ENCODE peak calls at places on chromosome 1, in four cellular contexts. L is HepG2, M is K562, P is GM12878. I is an unnamed sample.

GRCh38 chr1:203142684-203143408 is 15.3 kb downstream of the ADORA1 start:
- DNase-seq in L (no peak), M (no peak), P (no peak), I (no peak)

GRCh38 chr1:113266788-113267187 is 123.5 kb upstream of the MAGI3 start:
- DNase-seq in L (no peak), M (no peak), P (no peak), I (no peak)

GRCh38 chr1:117501275-117501674 is 104.6 kb upstream of the TENT5C start:
- DNase-seq in L (no peak), M (no peak), P (no peak), I (no peak)

GRCh38 chr1:154696001-154696400 is 88.0 kb upstream of the ADAR start:
- DNase-seq in L (no peak), M (no peak), P (no peak), I (no peak)

GRCh38 chr1:6367381-6368007 is 26.1 kb downstream of the ACOT7 start:
- DNase-seq in L (no peak), M (no peak), P (no peak), I (no peak)

GRCh38 chr1:66134004-66134403 is 341.3 kb downstream of the PDE4B start:
- DNase-seq in L (no peak), M (no peak), P (no peak), I (no peak)

GRCh38 chr1:101120868-101121267 is 95.3 kb upstream of the DPH5 start:
- DNase-seq in L (no peak), M (no peak), P (no peak), I (no peak)

GRCh38 chr1:159177273-159177907 is 6.0 kb downstream of the CADM3 start:
- DNase-seq in L (peak), M (peak), P (no peak), I (peak)

GRCh38 chr1:179798864-179799516 is 55.9 kb downstream of the FAM163A start:
- DNase-seq in L (no peak), M (no peak), P (no peak), I (no peak)

GRCh38 chr1:204295666-204296065 is 64.1 kb downstream of the PLEKHA6 start:
- DNase-seq in L (peak), M (no peak), P (no peak), I (no peak)

GRCh38 chr1:12532405-12533315 is 85.3 kb downstream of the DHRS3 start:
- DNase-seq in L (no peak), M (no peak), P (no peak), I (no peak)

GRCh38 chr1:192522673-192523072 is 52.9 kb upstream of the RGS1 start:
- DNase-seq in L (no peak), M (no peak), P (no peak), I (no peak)

GRCh38 chr1:26538480-26539412 is 9.2 kb downstream of the RPS6KA1 start:
- DNase-seq in L (peak), M (peak), P (no peak), I (peak)

GRCh38 chr1:172916126-172916525 is 134.6 kb downstream of the TNFSF18 start:
- DNase-seq in L (no peak), M (no peak), P (no peak), I (no peak)

GRCh38 chr1:43008425-43009108 is 49.9 kb upstream of the SLC2A1 start:
- DNase-seq in L (peak), M (no peak), P (no peak), I (no peak)

GRCh38 chr1:208988811-208989222 is 594.7 kb upstream of the CAMK1G start:
- DNase-seq in L (no peak), M (no peak), P (peak), I (no peak)

GRCh38 chr1:164649146-164649545 is 90.2 kb downstream of the PBX1 start:
- DNase-seq in L (no peak), M (no peak), P (no peak), I (no peak)

GRCh38 chr1:10691740-10692125 is 104.7 kb downstream of the CASZ1 start:
- DNase-seq in L (no peak), M (no peak), P (no peak), I (no peak)

GRCh38 chr1:22217811-22218460 is 75.0 kb upstream of the WNT4 start:
- DNase-seq in L (no peak), M (no peak), P (no peak), I (no peak)

GRCh38 chr1:14910947-14911721 is 242.4 kb upstream of the TMEM51 start:
- DNase-seq in L (no peak), M (no peak), P (no peak), I (no peak)

GRCh38 chr1:84959294-84959693 is 37.6 kb downstream of the MCOLN2 start:
- DNase-seq in L (no peak), M (no peak), P (peak), I (no peak)

GRCh38 chr1:36625959-36626337 is 143.2 kb upstream of the CSF3R start:
- DNase-seq in L (no peak), M (no peak), P (no peak), I (no peak)

DNA sequence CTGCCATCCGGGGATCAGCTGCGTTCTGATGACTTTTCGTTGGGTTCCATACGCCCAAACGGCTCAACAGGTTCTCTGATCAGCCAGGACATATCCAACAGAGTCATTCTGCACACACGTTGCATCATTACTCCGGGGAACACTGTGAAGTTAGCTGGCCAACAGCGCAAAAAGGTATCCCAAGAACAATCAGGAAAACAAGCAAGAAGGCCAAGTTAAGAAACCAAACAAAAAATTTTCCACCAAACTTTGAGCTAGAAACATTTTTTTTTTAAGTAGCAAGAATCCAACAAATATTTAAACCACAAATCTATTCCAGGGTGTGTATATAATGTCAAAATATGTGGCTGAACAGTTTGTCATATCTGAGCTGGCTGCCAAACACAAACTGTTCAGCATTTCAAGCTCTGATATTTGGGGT is 29.2 kb downstream of the NID1 start:
- DNase-seq in L (no peak), M (no peak), P (no peak), I (no peak)
- TF ChIP-seq BHLHE40 in L (no peak), M (no peak), P (no peak), I (no peak)

GRCh38 chr1:114318951-114319350 is 165.3 kb upstream of the SYT6 start:
- DNase-seq in L (no peak), M (no peak), P (no peak), I (no peak)
- TF ChIP-seq TARDBP in L (no peak), M (no peak), P (no peak), I (no peak)

GRCh38 chr1:111778066-111778465 is 22.4 kb downstream of the DDX20 start:
- DNase-seq in L (no peak), M (no peak), P (no peak), I (no peak)

GRCh38 chr1:111776861-111777260 is 21.2 kb downstream of the DDX20 start:
- DNase-seq in L (no peak), M (no peak), P (no peak), I (no peak)

GRCh38 chr1:111778541-111779051 is 22.9 kb downstream of the DDX20 start:
- DNase-seq in L (peak), M (no peak), P (no peak), I (no peak)

GRCh38 chr1:111777301-111777700 is 21.6 kb downstream of the DDX20 start:
- DNase-seq in L (no peak), M (no peak), P (no peak), I (no peak)

DNA sequence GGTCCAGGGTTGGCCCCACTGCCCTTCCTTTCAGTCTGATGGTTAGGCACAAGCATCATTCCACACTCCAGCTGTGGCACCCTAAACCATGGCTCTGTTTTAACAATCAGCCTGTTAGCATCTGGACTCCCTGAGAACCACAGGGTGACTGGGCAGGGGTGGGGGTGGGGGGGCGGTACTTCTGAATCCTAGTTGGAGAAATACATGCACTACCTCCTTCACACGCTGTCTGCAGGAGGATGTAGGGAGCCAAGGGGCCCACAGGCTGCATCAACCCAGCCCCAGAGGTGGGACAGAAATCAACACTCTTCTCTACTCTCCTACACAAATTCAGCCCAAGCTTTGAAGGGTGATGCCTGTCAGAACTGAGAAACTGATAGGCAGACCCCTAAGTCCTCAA is 23.8 kb downstream of the DDX20 start:
- DNase-seq in L (no peak), M (no peak), P (no peak), I (no peak)
- TF ChIP-seq BHLHE40 in L (no peak), M (no peak), P (no peak), I (no peak)

GRCh38 chr1:239570878-239571277 is 184.5 kb downstream of the CHRM3 start:
- DNase-seq in L (no peak), M (no peak), P (no peak), I (no peak)

GRCh38 chr1:239560921-239561320 is 174.6 kb downstream of the CHRM3 start:
- DNase-seq in L (no peak), M (no peak), P (no peak), I (no peak)

GRCh38 chr1:239562095-239562494 is 175.7 kb downstream of the CHRM3 start:
- DNase-seq in L (no peak), M (no peak), P (no peak), I (no peak)

GRCh38 chr1:239563680-239564079 is 177.3 kb downstream of the CHRM3 start:
- DNase-seq in L (no peak), M (no peak), P (no peak), I (no peak)

GRCh38 chr1:239566074-239566473 is 179.7 kb downstream of the CHRM3 start:
- DNase-seq in L (no peak), M (no peak), P (no peak), I (no peak)
- TF ChIP-seq TARDBP in L (no peak), M (no peak), P (no peak), I (no peak)

GRCh38 chr1:31799895-31800676 is 15.7 kb downstream of the SPOCD1 start:
- DNase-seq in L (no peak), M (no peak), P (no peak), I (no peak)

GRCh38 chr1:31798086-31798432 is 17.8 kb downstream of the SPOCD1 start:
- DNase-seq in L (no peak), M (no peak), P (no peak), I (no peak)

GRCh38 chr1:31799196-31799894 is 16.5 kb downstream of the SPOCD1 start:
- DNase-seq in L (no peak), M (no peak), P (no peak), I (no peak)

GRCh38 chr1:31797216-31797615 is 18.6 kb downstream of the SPOCD1 start:
- DNase-seq in L (no peak), M (no peak), P (no peak), I (no peak)

DNA sequence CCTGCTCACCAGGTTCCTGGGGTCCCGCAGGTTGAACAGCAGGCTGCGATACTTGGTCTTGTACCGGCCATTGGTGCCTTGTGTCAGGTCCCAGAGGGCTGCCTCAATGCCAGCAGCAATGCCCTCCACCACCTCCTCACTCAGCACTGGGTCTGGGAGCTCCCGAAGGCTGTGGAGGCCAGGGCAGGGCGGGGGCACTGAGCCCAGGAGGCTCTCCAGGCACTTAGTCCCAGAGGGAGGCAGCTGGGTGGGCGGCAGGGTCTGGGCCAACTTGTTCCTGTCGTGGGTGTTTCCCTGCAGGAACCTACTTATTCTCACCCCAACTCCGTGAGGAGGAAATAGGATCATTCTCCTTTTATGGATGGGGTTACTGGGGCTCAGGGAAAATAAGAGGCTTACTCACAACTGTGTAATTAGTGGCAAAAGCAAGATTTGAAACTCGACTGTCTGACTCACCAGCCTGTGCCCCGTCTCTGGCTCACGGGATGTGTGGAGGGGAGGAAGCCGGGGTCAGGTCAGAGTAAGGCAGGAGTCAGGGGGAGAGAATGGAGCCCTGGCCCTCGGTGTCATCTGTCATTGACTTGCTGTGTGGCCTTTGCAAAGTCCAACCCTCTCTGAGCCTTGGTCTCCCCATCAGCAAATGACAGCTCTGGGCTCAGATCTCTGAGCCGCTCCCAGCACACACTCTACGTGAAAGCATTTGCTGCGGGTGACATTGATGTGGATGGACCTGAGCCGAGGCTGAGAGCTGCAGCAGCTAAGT is 17.2 kb downstream of the SPOCD1 start:
- DNase-seq in L (peak), M (no peak), P (no peak), I (no peak)
- TF ChIP-seq BHLHE40 in L (no peak), M (peak), P (no peak), I (no peak)

GRCh38 chr1:88892146-88892877 is 945 bp upstream of the GTF2B start:
- DNase-seq in L (peak), M (no peak), P (no peak), I (peak)
- TF ChIP-seq TARDBP in L (peak), M (no peak), P (no peak), I (no peak)

DNA sequence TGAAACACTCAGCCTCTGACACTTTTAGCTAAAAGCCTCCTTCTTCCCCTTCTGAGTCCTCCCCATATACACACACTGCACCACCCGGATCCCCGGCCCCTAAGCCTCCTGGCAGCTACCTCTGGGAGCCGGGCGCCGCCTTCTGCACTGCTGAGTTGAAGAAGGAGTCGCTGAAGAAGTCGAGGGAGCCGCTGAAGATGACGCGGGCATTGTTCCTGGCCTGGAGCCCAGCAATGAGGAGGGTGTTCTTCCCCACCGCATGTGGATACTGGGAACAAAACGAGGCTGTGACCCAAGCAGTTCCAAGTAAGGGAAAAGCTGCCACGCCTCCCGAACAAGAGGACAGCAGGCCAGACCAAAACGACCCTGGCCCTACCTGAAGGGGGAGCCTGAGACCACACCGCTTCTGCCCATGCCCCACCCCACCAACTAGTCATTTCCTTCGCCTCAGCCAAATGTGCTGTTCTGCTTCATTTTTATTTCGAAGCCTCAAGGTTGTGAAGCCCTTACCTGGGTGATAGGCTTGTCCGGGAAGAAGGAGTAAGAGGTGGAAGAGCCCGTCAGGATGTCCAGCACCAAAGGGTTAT is 7.0 kb downstream of the DDOST start:
- DNase-seq in L (no peak), M (no peak), P (no peak), I (no peak)
- TF ChIP-seq BHLHE40 in L (no peak), M (no peak), P (no peak), I (no peak)

I was measured in HEK293T.